ENCODE peak calls at places on chromosomes 2 and 18, in five cellular contexts. One of them, this sample, is unnamed.

GRCh38 chr2:56448999-56449431 is 265.2 kb downstream of the CCDC85A start:
- DNase-seq in HepG2: peak; percentile 88
- DNase-seq in SK-N-SH: no peak
- DNase-seq in K562: no peak
- DNase-seq in HCT116: no peak
- DNase-seq in this sample: no peak

GRCh38 chr2:234444888-234445287 is 52.0 kb downstream of the ARL4C start:
- DNase-seq in HepG2: no peak
- DNase-seq in SK-N-SH: no peak
- DNase-seq in K562: no peak
- DNase-seq in HCT116: no peak
- DNase-seq in this sample: no peak

GRCh38 chr2:7118606-7119503 is 201.6 kb downstream of the RNF144A start:
- DNase-seq in HepG2: no peak
- DNase-seq in SK-N-SH: peak; percentile 73
- DNase-seq in K562: no peak
- DNase-seq in HCT116: no peak
- DNase-seq in this sample: no peak

GRCh38 chr2:157488877-157489276 is 45.0 kb upstream of the CYTIP start:
- DNase-seq in HepG2: no peak
- DNase-seq in SK-N-SH: no peak
- DNase-seq in K562: no peak
- DNase-seq in HCT116: no peak
- DNase-seq in this sample: no peak

GRCh38 chr2:138059967-138060635 is 95.8 kb downstream of the HNMT start:
- DNase-seq in HepG2: peak; percentile 46
- DNase-seq in SK-N-SH: peak; percentile 11
- DNase-seq in K562: peak; percentile 15
- DNase-seq in HCT116: no peak
- DNase-seq in this sample: no peak

GRCh38 chr2:188519133-188519532 is 227.5 kb downstream of the GULP1 start:
- DNase-seq in HepG2: no peak
- DNase-seq in SK-N-SH: no peak
- DNase-seq in K562: no peak
- DNase-seq in HCT116: no peak
- DNase-seq in this sample: no peak

GRCh38 chr2:168136392-168136977 is 110.9 kb downstream of the STK39 start:
- DNase-seq in HepG2: peak; percentile 53
- DNase-seq in SK-N-SH: no peak
- DNase-seq in K562: peak; percentile 38
- DNase-seq in HCT116: peak; percentile 46
- DNase-seq in this sample: peak; percentile 39

GRCh38 chr2:173978447-173978846 is 13.3 kb upstream of the SP3 start:
- DNase-seq in HepG2: peak; percentile 43
- DNase-seq in SK-N-SH: no peak
- DNase-seq in K562: no peak
- DNase-seq in HCT116: no peak
- DNase-seq in this sample: no peak

GRCh38 chr2:586518-587370 is 90.5 kb downstream of the TMEM18 start:
- DNase-seq in HepG2: peak; percentile 53
- DNase-seq in SK-N-SH: no peak
- DNase-seq in K562: no peak
- DNase-seq in HCT116: no peak
- DNase-seq in this sample: no peak

GRCh38 chr2:85577386-85578242 is at the start of gene VAMP8:
- DNase-seq in HepG2: peak; percentile 44
- DNase-seq in SK-N-SH: no peak
- DNase-seq in K562: peak; percentile 87
- DNase-seq in HCT116: peak; percentile 53
- DNase-seq in this sample: no peak

GRCh38 chr2:39512434-39512935 is 75.4 kb upstream of the MAP4K3 start:
- DNase-seq in HepG2: no peak
- DNase-seq in SK-N-SH: no peak
- DNase-seq in K562: no peak
- DNase-seq in HCT116: no peak
- DNase-seq in this sample: no peak

GRCh38 chr2:71925268-71926097 is 222.2 kb downstream of the CYP26B1 start:
- DNase-seq in HepG2: no peak
- DNase-seq in SK-N-SH: no peak
- DNase-seq in K562: peak; percentile 3
- DNase-seq in HCT116: no peak
- DNase-seq in this sample: no peak

GRCh38 chr2:20478961-20479360 is 32.1 kb downstream of the RHOB start:
- DNase-seq in HepG2: no peak
- DNase-seq in SK-N-SH: no peak
- DNase-seq in K562: no peak
- DNase-seq in HCT116: no peak
- DNase-seq in this sample: no peak

GRCh38 chr2:144606756-144607498 is 87.0 kb upstream of the ZEB2 start:
- DNase-seq in HepG2: no peak
- DNase-seq in SK-N-SH: no peak
- DNase-seq in K562: no peak
- DNase-seq in HCT116: no peak
- DNase-seq in this sample: no peak

GRCh38 chr2:21939961-21940360 is 816.2 kb downstream of the TDRD15 start:
- DNase-seq in HepG2: no peak
- DNase-seq in SK-N-SH: no peak
- DNase-seq in K562: no peak
- DNase-seq in HCT116: no peak
- DNase-seq in this sample: no peak

GRCh38 chr2:9663008-9663879 is 32.4 kb upstream of the YWHAQ start:
- DNase-seq in HepG2: no peak
- DNase-seq in SK-N-SH: no peak
- DNase-seq in K562: no peak
- DNase-seq in HCT116: no peak
- DNase-seq in this sample: no peak

GRCh38 chr2:173210270-173211196 is 134.9 kb downstream of the MAP3K20 start:
- DNase-seq in HepG2: peak; percentile 66
- DNase-seq in SK-N-SH: peak; percentile 70
- DNase-seq in K562: peak; percentile 70
- DNase-seq in HCT116: peak; percentile 65
- DNase-seq in this sample: peak; percentile 92

GRCh38 chr2:234313498-234313897 is 183.4 kb downstream of the ARL4C start:
- DNase-seq in HepG2: no peak
- DNase-seq in SK-N-SH: no peak
- DNase-seq in K562: no peak
- DNase-seq in HCT116: no peak
- DNase-seq in this sample: no peak

GRCh38 chr2:167862296-167862695 is 385.1 kb downstream of the STK39 start:
- DNase-seq in HepG2: no peak
- DNase-seq in SK-N-SH: no peak
- DNase-seq in K562: no peak
- DNase-seq in HCT116: no peak
- DNase-seq in this sample: no peak

GRCh38 chr2:11073251-11073650 is 82.0 kb upstream of the SLC66A3 start:
- DNase-seq in HepG2: peak; percentile 29
- DNase-seq in SK-N-SH: peak; percentile 54
- DNase-seq in K562: peak; percentile 27
- DNase-seq in HCT116: peak; percentile 54
- DNase-seq in this sample: no peak

GRCh38 chr18:50158866-50159653 is 35.9 kb downstream of the MYO5B start:
- DNase-seq in HepG2: no peak
- DNase-seq in SK-N-SH: no peak
- DNase-seq in K562: no peak
- DNase-seq in HCT116: no peak
- DNase-seq in this sample: no peak

GRCh38 chr2:383888-384287 is 96.0 kb upstream of the ALKAL2 start:
- DNase-seq in HepG2: no peak
- DNase-seq in SK-N-SH: no peak
- DNase-seq in K562: no peak
- DNase-seq in HCT116: peak; percentile 27
- DNase-seq in this sample: no peak

GRCh38 chr18:42182728-42183700 is 228.0 kb downstream of the PIK3C3 start:
- DNase-seq in HepG2: no peak
- DNase-seq in SK-N-SH: no peak
- DNase-seq in K562: no peak
- DNase-seq in HCT116: no peak
- DNase-seq in this sample: no peak
- TF ChIP-seq REST in HepG2: no peak
- TF ChIP-seq REST in SK-N-SH: no peak
- TF ChIP-seq REST in K562: no peak
- TF ChIP-seq REST in HCT116: no peak
- TF ChIP-seq REST in this sample: no peak

GRCh38 chr2:36480596-36480995 is 117.4 kb downstream of the FEZ2 start:
- DNase-seq in HepG2: no peak
- DNase-seq in SK-N-SH: no peak
- DNase-seq in K562: no peak
- DNase-seq in HCT116: no peak
- DNase-seq in this sample: no peak

GRCh38 chr2:36480028-36480427 is 117.9 kb downstream of the FEZ2 start:
- DNase-seq in HepG2: no peak
- DNase-seq in SK-N-SH: no peak
- DNase-seq in K562: no peak
- DNase-seq in HCT116: no peak
- DNase-seq in this sample: no peak

GRCh38 chr2:36478999-36479398 is 119.0 kb downstream of the FEZ2 start:
- DNase-seq in HepG2: no peak
- DNase-seq in SK-N-SH: no peak
- DNase-seq in K562: no peak
- DNase-seq in HCT116: no peak
- DNase-seq in this sample: no peak

GRCh38 chr2:36478332-36478738 is 119.6 kb downstream of the FEZ2 start:
- DNase-seq in HepG2: no peak
- DNase-seq in SK-N-SH: peak; percentile 11
- DNase-seq in K562: no peak
- DNase-seq in HCT116: peak; percentile 21
- DNase-seq in this sample: peak; percentile 90

GRCh38 chr2:36479406-36479805 is 118.6 kb downstream of the FEZ2 start:
- DNase-seq in HepG2: no peak
- DNase-seq in SK-N-SH: no peak
- DNase-seq in K562: no peak
- DNase-seq in HCT116: no peak
- DNase-seq in this sample: no peak
- H3K27ac ChIP-seq in HepG2: no peak overlapping the region
- H3K27ac ChIP-seq in SK-N-SH: no peak overlapping the region
- H3K27ac ChIP-seq in K562: no peak overlapping the region
- H3K27ac ChIP-seq in HCT116: no peak overlapping the region
- H3K27ac ChIP-seq in this sample: peak overlapping the region; percentile 98

GRCh38 chr18:58592223-58593214 is 36.4 kb downstream of the ALPK2 start:
- DNase-seq in HepG2: no peak
- DNase-seq in SK-N-SH: no peak
- DNase-seq in K562: no peak
- DNase-seq in HCT116: no peak
- DNase-seq in this sample: no peak
- TF ChIP-seq SIN3A in HepG2: no peak
- TF ChIP-seq SIN3A in SK-N-SH: no peak
- TF ChIP-seq SIN3A in K562: no peak
- TF ChIP-seq SIN3A in HCT116: no peak
- TF ChIP-seq SIN3A in this sample: no peak

GRCh38 chr2:99680946-99681345 is 191.1 kb upstream of the REV1 start:
- DNase-seq in HepG2: no peak
- DNase-seq in SK-N-SH: no peak
- DNase-seq in K562: no peak
- DNase-seq in HCT116: no peak
- DNase-seq in this sample: no peak
- TF ChIP-seq REST in HepG2: no peak
- TF ChIP-seq REST in SK-N-SH: no peak
- TF ChIP-seq REST in K562: no peak
- TF ChIP-seq REST in HCT116: no peak
- TF ChIP-seq REST in this sample: no peak

GRCh38 chr2:55027226-55027625 is 23.0 kb downstream of the RTN4 start:
- DNase-seq in HepG2: no peak
- DNase-seq in SK-N-SH: no peak
- DNase-seq in K562: no peak
- DNase-seq in HCT116: no peak
- DNase-seq in this sample: no peak

GRCh38 chr2:55025627-55026026 is 24.6 kb downstream of the RTN4 start:
- DNase-seq in HepG2: no peak
- DNase-seq in SK-N-SH: no peak
- DNase-seq in K562: no peak
- DNase-seq in HCT116: no peak
- DNase-seq in this sample: no peak

GRCh38 chr2:55029098-55029497 is 21.2 kb downstream of the RTN4 start:
- DNase-seq in HepG2: no peak
- DNase-seq in SK-N-SH: no peak
- DNase-seq in K562: no peak
- DNase-seq in HCT116: no peak
- DNase-seq in this sample: no peak

GRCh38 chr2:55025082-55025481 is 25.2 kb downstream of the RTN4 start:
- DNase-seq in HepG2: no peak
- DNase-seq in SK-N-SH: no peak
- DNase-seq in K562: no peak
- DNase-seq in HCT116: no peak
- DNase-seq in this sample: no peak

DNA sequence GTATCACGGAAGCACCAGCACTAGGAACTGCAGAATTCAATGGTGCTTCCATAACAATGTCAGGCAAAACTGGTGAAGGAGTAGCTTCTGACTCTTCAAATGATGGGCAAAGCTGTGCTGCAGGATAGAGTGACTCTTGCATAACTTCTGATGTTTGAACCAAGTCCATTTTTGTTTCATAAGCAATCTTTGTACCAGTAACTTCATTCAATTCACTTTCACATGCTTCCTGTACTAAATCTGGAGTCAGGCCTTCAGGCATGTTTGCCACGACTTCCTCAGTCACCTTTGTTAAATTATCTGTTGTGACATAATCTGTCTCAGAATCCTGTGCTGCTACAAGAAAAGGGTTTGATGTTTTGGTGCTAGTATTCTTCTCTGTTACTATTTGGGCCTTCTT is 24.0 kb downstream of the RTN4 start:
- DNase-seq in HepG2: peak; percentile 81
- DNase-seq in SK-N-SH: no peak
- DNase-seq in K562: no peak
- DNase-seq in HCT116: no peak
- DNase-seq in this sample: no peak
- H3K27ac ChIP-seq in HepG2: peak overlapping the region; percentile 57
- H3K27ac ChIP-seq in SK-N-SH: no peak overlapping the region
- H3K27ac ChIP-seq in K562: no peak overlapping the region
- H3K27ac ChIP-seq in HCT116: no peak overlapping the region
- H3K27ac ChIP-seq in this sample: peak overlapping the region; percentile 17

GRCh38 chr18:59783138-59783537 is 85.9 kb upstream of the CCBE1 start:
- DNase-seq in HepG2: peak; percentile 72
- DNase-seq in SK-N-SH: peak; percentile 68
- DNase-seq in K562: no peak
- DNase-seq in HCT116: peak; percentile 85
- DNase-seq in this sample: peak; percentile 47
- TF ChIP-seq SIN3A in HepG2: no peak
- TF ChIP-seq SIN3A in SK-N-SH: no peak
- TF ChIP-seq SIN3A in K562: no peak
- TF ChIP-seq SIN3A in HCT116: no peak
- TF ChIP-seq SIN3A in this sample: no peak

This sample was measured in Panc1.